ENCODE peak calls at places on chromosomes 6 and 20, in ten cellular contexts. B, O, U, F, M, G, Y, D, E and X are unnamed samples. For H3K36me3 and H3K9me3, the result is how much of the 10 kb centered on the place peaks cover.

GRCh38 chr6:24905485-24905884 is 30.3 kb downstream of the RIPOR2 start:
- DNase-seq in B (no peak), O (no peak), U (no peak), F (no peak), M (no peak), G (no peak), Y (no peak), D (no peak), E (no peak), X (no peak)

GRCh38 chr6:19032486-19033295 is 645.5 kb downstream of the RNF144B start:
- DNase-seq in B (no peak), O (no peak), U (no peak), F (no peak), M (no peak), G (no peak), Y (no peak), D (no peak), E (no peak), X (no peak)

GRCh38 chr6:86859513-86859912 is 77.8 kb upstream of the HTR1E start:
- DNase-seq in B (no peak), O (no peak), U (no peak), F (no peak), M (no peak), G (no peak), Y (no peak), D (no peak), E (no peak), X (no peak)

GRCh38 chr6:161682982-161683381 is 409.1 kb upstream of the AGPAT4 start:
- DNase-seq in B (no peak), O (no peak), U (no peak), F (no peak), M (no peak), G (no peak), Y (no peak), D (no peak), E (no peak), X (no peak)

GRCh38 chr6:40039042-40039441 is 104.8 kb upstream of the MOCS1 start:
- DNase-seq in B (no peak), O (no peak), U (no peak), F (no peak), M (no peak), G (no peak), Y (no peak), D (no peak), E (no peak), X (no peak)

GRCh38 chr20:33411711-33412483 is 10.6 kb upstream of the CDK5RAP1 start:
- DNase-seq in B (no peak), O (no peak), U (no peak), F (no peak), M (no peak), G (no peak), Y (no peak), D (no peak), E (no peak), X (no peak)

GRCh38 chr20:45229264-45230056 is 8.3 kb downstream of the SEMG2 start:
- DNase-seq in B (peak), O (peak), U (peak), F (peak), M (no peak), G (no peak), Y (no peak), D (peak), E (peak), X (peak)

GRCh38 chr6:170076466-170077165 is 214.3 kb downstream of the DLL1 start:
- DNase-seq in B (no peak), O (no peak), U (no peak), F (no peak), M (no peak), G (no peak), Y (no peak), D (no peak), E (peak), X (no peak)

GRCh38 chr6:44304282-44305199 is 8.6 kb downstream of the AARS2 start:
- DNase-seq in B (peak), O (peak), U (peak), F (peak), M (no peak), G (peak), Y (peak), D (peak), E (no peak), X (peak)

GRCh38 chr6:128455959-128456358 is 64.4 kb downstream of the PTPRK start:
- DNase-seq in B (no peak), O (no peak), U (no peak), F (no peak), M (no peak), G (no peak), Y (no peak), D (no peak), E (no peak), X (no peak)

GRCh38 chr20:45359406-45360148 is 3.4 kb upstream of the SYS1 start:
- DNase-seq in B (no peak), O (peak), U (peak), F (no peak), M (no peak), G (no peak), Y (no peak), D (no peak), E (no peak), X (peak)

GRCh38 chr20:13054011-13054410 is 45.2 kb downstream of the SPTLC3 start:
- DNase-seq in B (no peak), O (peak), U (no peak), F (no peak), M (no peak), G (no peak), Y (no peak), D (no peak), E (no peak), X (no peak)

GRCh38 chr6:34021839-34022190 is 124.1 kb downstream of the GRM4 start:
- DNase-seq in B (no peak), O (no peak), U (no peak), F (no peak), M (peak), G (no peak), Y (no peak), D (no peak), E (no peak), X (no peak)

GRCh38 chr6:167962717-167963116 is 34.8 kb upstream of the KIF25 start:
- DNase-seq in B (no peak), O (no peak), U (no peak), F (no peak), M (no peak), G (no peak), Y (no peak), D (no peak), E (no peak), X (no peak)

GRCh38 chr20:13009682-13010406 is 1.1 kb downstream of the SPTLC3 start:
- DNase-seq in B (no peak), O (peak), U (peak), F (peak), M (peak), G (no peak), Y (no peak), D (no peak), E (no peak), X (peak)

GRCh38 chr6:118709859-118710350 is 58.5 kb upstream of the CEP85L start:
- DNase-seq in B (peak), O (no peak), U (peak), F (peak), M (no peak), G (no peak), Y (peak), D (no peak), E (no peak), X (peak)

GRCh38 chr6:76792394-76792793 is 670.9 kb downstream of the HTR1B start:
- DNase-seq in B (no peak), O (no peak), U (peak), F (no peak), M (no peak), G (no peak), Y (no peak), D (no peak), E (no peak), X (no peak)

GRCh38 chr20:33566781-33567603 is 77.1 kb downstream of the CBFA2T2 start:
- DNase-seq in B (no peak), O (no peak), U (no peak), F (no peak), M (no peak), G (no peak), Y (no peak), D (no peak), E (no peak), X (no peak)

GRCh38 chr6:82720992-82721391 is 344.6 kb downstream of the UBE3D start:
- DNase-seq in B (no peak), O (no peak), U (no peak), F (no peak), M (no peak), G (no peak), Y (no peak), D (no peak), E (no peak), X (no peak)

GRCh38 chr6:149566372-149567193 is at the start of gene GINM1:
- DNase-seq in B (peak), O (peak), U (peak), F (peak), M (peak), G (peak), Y (peak), D (no peak), E (peak), X (peak)

GRCh38 chr6:150631283-150631981 is 31.7 kb downstream of the PLEKHG1 start:
- DNase-seq in B (no peak), O (no peak), U (no peak), F (peak), M (no peak), G (no peak), Y (no peak), D (no peak), E (no peak), X (no peak)

GRCh38 chr20:20083796-20084195 is 31.5 kb downstream of the CFAP61 start:
- DNase-seq in B (no peak), O (peak), U (peak), F (peak), M (no peak), G (no peak), Y (no peak), D (peak), E (no peak), X (no peak)

GRCh38 chr6:155333414-155333813 is 19.1 kb upstream of the TFB1M start:
- DNase-seq in B (no peak), O (no peak), U (no peak), F (no peak), M (no peak), G (no peak), Y (no peak), D (no peak), E (no peak), X (no peak)

GRCh38 chr6:7785243-7785941 is 59.5 kb downstream of the BMP6 start:
- DNase-seq in B (no peak), O (no peak), U (no peak), F (no peak), M (no peak), G (no peak), Y (no peak), D (no peak), E (no peak), X (no peak)

GRCh38 chr6:18990313-18990978 is 603.3 kb downstream of the RNF144B start:
- DNase-seq in B (no peak), O (peak), U (peak), F (peak), M (peak), G (peak), Y (no peak), D (peak), E (peak), X (peak)

GRCh38 chr6:153129873-153130514 is 1.1 kb downstream of the RGS17 start:
- DNase-seq in B (no peak), O (no peak), U (peak), F (no peak), M (no peak), G (no peak), Y (no peak), D (no peak), E (no peak), X (peak)

GRCh38 chr6:134031696-134032255 is 20.6 kb downstream of the SLC2A12 start:
- DNase-seq in B (no peak), O (no peak), U (peak), F (no peak), M (no peak), G (no peak), Y (no peak), D (no peak), E (no peak), X (no peak)

GRCh38 chr20:17036546-17036945 is 190.3 kb upstream of the PCSK2 start:
- DNase-seq in B (no peak), O (no peak), U (no peak), F (no peak), M (no peak), G (no peak), Y (no peak), D (no peak), E (no peak), X (no peak)

GRCh38 chr6:135667694-135668455 is 170.3 kb upstream of the AHI1 start:
- DNase-seq in B (no peak), O (no peak), U (peak), F (no peak), M (peak), G (peak), Y (no peak), D (no peak), E (peak), X (peak)

GRCh38 chr6:159640322-159640721 is 52.7 kb downstream of the SOD2 start:
- DNase-seq in B (no peak), O (no peak), U (no peak), F (no peak), M (no peak), G (no peak), Y (no peak), D (no peak), E (no peak), X (no peak)

GRCh38 chr6:107460074-107460631 is 789 bp upstream of the PDSS2 start:
- DNase-seq in B (no peak), O (no peak), U (no peak), F (no peak), M (no peak), G (no peak), Y (no peak), D (no peak), E (no peak), X (no peak)

GRCh38 chr20:59933296-59933848 is at the start of gene SYCP2:
- DNase-seq in B (peak), O (no peak), U (peak), F (no peak), M (peak), G (peak), Y (peak), D (no peak), E (peak), X (peak)

GRCh38 chr6:1409774-1410465 is 20.5 kb downstream of the FOXF2 start:
- DNase-seq in B (no peak), O (no peak), U (no peak), F (no peak), M (no peak), G (no peak), Y (no peak), D (no peak), E (no peak), X (no peak)

GRCh38 chr6:166625356-166625755 is 1.7 kb downstream of the RPS6KA2 start:
- DNase-seq in B (no peak), O (no peak), U (peak), F (no peak), M (no peak), G (no peak), Y (no peak), D (no peak), E (no peak), X (peak)

GRCh38 chr20:51481311-51481997 is 61.1 kb downstream of the NFATC2 start:
- DNase-seq in B (peak), O (no peak), U (no peak), F (no peak), M (no peak), G (no peak), Y (peak), D (no peak), E (no peak), X (no peak)

GRCh38 chr6:167689751-167690150 is 137.0 kb upstream of the AFDN start:
- DNase-seq in B (no peak), O (no peak), U (no peak), F (no peak), M (no peak), G (no peak), Y (no peak), D (no peak), E (peak), X (no peak)

GRCh38 chr6:52517502-52518278 is 59.2 kb downstream of the TRAM2 start:
- DNase-seq in B (no peak), O (peak), U (peak), F (no peak), M (peak), G (peak), Y (no peak), D (peak), E (peak), X (peak)

GRCh38 chr6:47633141-47633540 is 65.2 kb upstream of the ADGRF4 start:
- DNase-seq in B (no peak), O (no peak), U (peak), F (no peak), M (no peak), G (no peak), Y (no peak), D (no peak), E (no peak), X (peak)
- H3K4me3 ChIP-seq in B (no peak), O (no peak), U (no peak), F (no peak), M (no peak), G (no peak), Y (no peak), D (no peak), E (no peak), X (no peak)

DNA sequence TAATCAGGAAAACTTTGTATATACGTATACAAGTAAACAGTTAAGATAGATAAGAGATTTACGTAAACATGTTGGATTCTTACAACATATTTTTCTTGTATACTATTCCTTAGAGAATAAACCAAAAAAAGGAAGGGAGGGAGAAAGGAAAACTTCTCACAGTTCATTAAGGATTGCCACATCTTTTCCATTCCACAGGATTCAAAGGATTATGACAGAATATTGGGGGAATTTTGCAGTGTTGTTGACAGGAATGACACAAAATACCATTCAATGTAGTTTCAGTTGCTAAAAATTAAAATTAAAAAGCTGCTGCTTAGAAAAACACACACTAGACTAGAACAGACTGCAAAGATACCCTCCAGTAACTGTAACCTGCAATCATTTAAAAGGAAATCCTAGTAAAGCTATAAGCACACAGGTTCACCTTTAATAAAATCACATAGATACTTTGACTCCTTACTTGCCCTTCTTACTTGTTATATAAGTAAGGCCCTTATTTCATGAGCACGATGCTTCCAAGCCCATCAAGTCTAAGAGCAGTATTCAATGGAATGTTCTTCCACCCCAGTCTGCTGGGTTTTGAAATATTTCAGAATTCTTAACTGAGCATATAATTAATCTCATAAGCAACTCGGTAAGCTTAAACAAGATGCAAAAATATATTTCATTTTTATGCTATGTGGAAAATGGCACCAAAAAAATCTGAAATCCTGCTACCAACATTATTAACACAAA is 107.8 kb downstream of the SMLR1 start:
- DNase-seq in B (no peak), O (peak), U (no peak), F (no peak), M (no peak), G (no peak), Y (no peak), D (no peak), E (no peak), X (no peak)
- H3K36me3 ChIP-seq in B (under half), O (under half), U (under half), F (under half), M (under half), G (under half), Y (under half), D (under half), E (under half), X (under half)

DNA sequence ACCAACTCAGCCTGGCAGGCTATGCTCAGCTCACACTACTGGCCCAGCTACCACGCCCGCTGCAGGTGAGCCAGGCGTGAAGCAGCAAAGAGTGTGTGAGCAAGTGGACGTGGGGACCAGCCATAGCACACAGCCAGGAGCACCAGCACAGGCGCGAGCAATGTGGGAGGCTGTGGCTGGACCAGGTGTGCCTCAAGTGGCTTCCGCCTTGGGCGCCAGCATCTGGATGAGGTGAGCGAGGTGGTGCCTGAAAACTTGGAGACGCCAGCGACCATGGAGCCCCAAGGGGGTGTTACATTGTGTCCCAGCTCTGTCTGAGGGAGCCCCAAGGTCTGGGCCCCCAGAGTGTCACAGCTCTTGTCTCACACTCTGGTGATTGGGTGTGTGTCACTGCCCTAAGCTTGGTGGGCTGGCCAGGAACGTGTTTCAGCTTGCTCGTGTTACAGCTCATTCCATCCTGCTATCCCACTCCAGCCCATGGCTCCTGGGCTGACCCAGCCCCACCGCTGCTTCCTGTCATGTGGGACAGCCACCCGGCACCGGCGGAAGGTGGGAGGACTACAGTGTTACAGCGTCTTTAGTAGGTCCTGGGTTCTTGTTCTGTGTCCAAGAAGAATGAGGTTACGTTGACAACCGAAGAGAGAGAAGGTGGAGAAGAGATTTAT is 508.0 kb upstream of the MMS22L start:
- DNase-seq in B (no peak), O (no peak), U (no peak), F (no peak), M (no peak), G (no peak), Y (no peak), D (no peak), E (no peak), X (no peak)
- H3K9me3 ChIP-seq in B (under half), O (under half), U (under half), F (under half), M (under half), G (under half), Y (under half), D (under half), E (under half), X (under half)

GRCh38 chr20:57261488-57262243 is 4.8 kb downstream of the BMP7 start:
- DNase-seq in B (no peak), O (no peak), U (no peak), F (no peak), M (no peak), G (no peak), Y (no peak), D (no peak), E (no peak), X (no peak)

GRCh38 chr20:57263127-57263609 is 3.3 kb downstream of the BMP7 start:
- DNase-seq in B (no peak), O (no peak), U (peak), F (no peak), M (no peak), G (no peak), Y (no peak), D (no peak), E (no peak), X (no peak)

GRCh38 chr20:57260959-57261357 is 5.5 kb downstream of the BMP7 start:
- DNase-seq in B (no peak), O (no peak), U (no peak), F (no peak), M (no peak), G (no peak), Y (no peak), D (no peak), E (no peak), X (no peak)

GRCh38 chr20:57263767-57264150 is 2.7 kb downstream of the BMP7 start:
- DNase-seq in B (no peak), O (no peak), U (no peak), F (no peak), M (no peak), G (no peak), Y (no peak), D (no peak), E (no peak), X (no peak)

DNA sequence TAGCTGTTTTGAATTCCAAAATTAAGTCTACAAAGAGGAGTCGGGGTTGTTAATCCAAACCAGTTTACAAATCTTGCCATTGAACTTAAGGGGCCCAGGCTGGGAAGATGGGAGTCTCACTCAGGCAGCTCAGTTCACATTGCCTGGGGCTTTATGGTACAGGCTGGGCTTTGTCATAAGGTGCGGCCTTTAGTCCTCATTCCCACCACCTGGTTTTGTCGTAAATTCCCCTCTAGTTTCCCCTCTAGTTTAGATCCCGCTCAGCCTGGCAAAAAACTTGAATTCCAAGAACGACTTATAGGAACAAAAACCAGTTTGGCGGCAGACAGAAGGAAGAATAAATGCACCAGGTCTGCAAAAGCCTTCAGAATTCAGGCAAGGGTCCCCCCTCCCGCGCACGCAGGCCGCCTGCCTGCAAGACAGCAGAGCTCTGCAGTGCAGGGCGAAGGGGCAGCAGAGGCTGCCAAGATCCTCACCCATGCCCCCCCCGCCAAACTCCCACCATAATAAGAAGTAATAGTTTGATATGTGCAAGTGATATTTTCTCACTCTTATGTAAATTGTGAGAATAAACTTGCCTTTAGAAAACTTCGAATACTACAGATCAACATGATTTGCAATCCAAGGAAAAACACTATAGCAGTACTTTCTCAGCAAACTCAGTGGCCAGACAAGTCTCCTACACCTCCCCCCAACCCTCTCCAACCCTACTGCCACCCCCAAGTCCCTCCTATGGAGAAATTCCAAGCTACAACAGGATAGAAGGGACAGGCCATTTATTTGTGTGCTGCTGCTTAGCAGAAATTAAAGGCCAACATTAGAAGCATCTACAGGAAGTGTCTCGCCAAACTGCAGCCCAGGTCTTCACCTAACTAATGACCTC is 4.0 kb downstream of the BMP7 start:
- DNase-seq in B (no peak), O (no peak), U (no peak), F (no peak), M (no peak), G (no peak), Y (no peak), D (no peak), E (no peak), X (no peak)
- H3K4me3 ChIP-seq in B (no peak), O (no peak), U (no peak), F (no peak), M (no peak), G (no peak), Y (no peak), D (no peak), E (no peak), X (no peak)